ENCODE peak calls at places on chromosomes 4 and X, in nine cellular contexts. One of them, this sample, is unnamed.

GRCh38 chr4:57342406-57342805 is 232.2 kb upstream of the IGFBP7 start:
- DNase-seq in ovary: no peak
- DNase-seq in natural killer cell treated with Interleukin-12 subunit alpha and Interleukin-12 subunit beta and Interleukin-15 and Interleukin-18, amount 100 ng/mL, for 72 hours: no peak
- DNase-seq in KBM-7: no peak
- DNase-seq in fibroblast of lung: no peak
- DNase-seq in NCI-H1092 treated with DMSO at 0.1 percent for 48 hours: no peak
- DNase-seq in activated CD4-positive, alpha-beta T cell treated with anti-CD3 and anti-CD28 coated beads, Interleukin-2, amount 10 ng/mL, durations not matched to agents 7 days and 5 days: no peak
- DNase-seq in M059J: peak
- DNase-seq in K562: no peak
- DNase-seq in this sample: peak

GRCh38 chrX:118660085-118660484 is 67.3 kb upstream of the IL13RA1 start:
- DNase-seq in natural killer cell treated with Interleukin-12 subunit alpha and Interleukin-12 subunit beta and Interleukin-15 and Interleukin-18, amount 100 ng/mL, for 72 hours: no peak
- DNase-seq in K562: no peak
- DNase-seq in KBM-7: no peak
- DNase-seq in fibroblast of lung: no peak
- DNase-seq in NCI-H1092 treated with DMSO at 0.1 percent for 48 hours: no peak
- DNase-seq in M059J: no peak
- DNase-seq in activated CD4-positive, alpha-beta T cell treated with anti-CD3 and anti-CD28 coated beads, Interleukin-2, amount 10 ng/mL, durations not matched to agents 7 days and 5 days: no peak
- DNase-seq in ovary: no peak
- DNase-seq in this sample: no peak

GRCh38 chr4:19684079-19684478 is 567.6 kb upstream of the SLIT2 start:
- DNase-seq in fibroblast of lung: peak
- DNase-seq in NCI-H1092 treated with DMSO at 0.1 percent for 48 hours: no peak
- DNase-seq in M059J: no peak
- DNase-seq in activated CD4-positive, alpha-beta T cell treated with anti-CD3 and anti-CD28 coated beads, Interleukin-2, amount 10 ng/mL, durations not matched to agents 7 days and 5 days: no peak
- DNase-seq in KBM-7: no peak
- DNase-seq in natural killer cell treated with Interleukin-12 subunit alpha and Interleukin-12 subunit beta and Interleukin-15 and Interleukin-18, amount 100 ng/mL, for 72 hours: no peak
- DNase-seq in K562: no peak
- DNase-seq in ovary: no peak
- DNase-seq in this sample: no peak

GRCh38 chrX:99078301-99078700 is 1331.8 kb downstream of the PCDH19 start:
- DNase-seq in NCI-H1092 treated with DMSO at 0.1 percent for 48 hours: no peak
- DNase-seq in ovary: no peak
- DNase-seq in M059J: peak
- DNase-seq in fibroblast of lung: no peak
- DNase-seq in K562: no peak
- DNase-seq in KBM-7: no peak
- DNase-seq in activated CD4-positive, alpha-beta T cell treated with anti-CD3 and anti-CD28 coated beads, Interleukin-2, amount 10 ng/mL, durations not matched to agents 7 days and 5 days: no peak
- DNase-seq in natural killer cell treated with Interleukin-12 subunit alpha and Interleukin-12 subunit beta and Interleukin-15 and Interleukin-18, amount 100 ng/mL, for 72 hours: no peak
- DNase-seq in this sample: no peak

GRCh38 chrX:149060921-149061320 is 444.2 kb downstream of the IDS start:
- DNase-seq in ovary: no peak
- DNase-seq in M059J: peak
- DNase-seq in activated CD4-positive, alpha-beta T cell treated with anti-CD3 and anti-CD28 coated beads, Interleukin-2, amount 10 ng/mL, durations not matched to agents 7 days and 5 days: no peak
- DNase-seq in NCI-H1092 treated with DMSO at 0.1 percent for 48 hours: no peak
- DNase-seq in fibroblast of lung: peak
- DNase-seq in natural killer cell treated with Interleukin-12 subunit alpha and Interleukin-12 subunit beta and Interleukin-15 and Interleukin-18, amount 100 ng/mL, for 72 hours: no peak
- DNase-seq in K562: no peak
- DNase-seq in KBM-7: no peak
- DNase-seq in this sample: no peak

GRCh38 chr4:25856756-25857155 is 6.0 kb downstream of the SEL1L3 start:
- DNase-seq in K562: no peak
- DNase-seq in fibroblast of lung: peak
- DNase-seq in natural killer cell treated with Interleukin-12 subunit alpha and Interleukin-12 subunit beta and Interleukin-15 and Interleukin-18, amount 100 ng/mL, for 72 hours: no peak
- DNase-seq in ovary: no peak
- DNase-seq in activated CD4-positive, alpha-beta T cell treated with anti-CD3 and anti-CD28 coated beads, Interleukin-2, amount 10 ng/mL, durations not matched to agents 7 days and 5 days: no peak
- DNase-seq in M059J: no peak
- DNase-seq in NCI-H1092 treated with DMSO at 0.1 percent for 48 hours: no peak
- DNase-seq in KBM-7: no peak
- DNase-seq in this sample: no peak

GRCh38 chr4:78237360-78237759 is 180.2 kb downstream of the FRAS1 start:
- DNase-seq in M059J: no peak
- DNase-seq in NCI-H1092 treated with DMSO at 0.1 percent for 48 hours: no peak
- DNase-seq in fibroblast of lung: no peak
- DNase-seq in activated CD4-positive, alpha-beta T cell treated with anti-CD3 and anti-CD28 coated beads, Interleukin-2, amount 10 ng/mL, durations not matched to agents 7 days and 5 days: no peak
- DNase-seq in ovary: no peak
- DNase-seq in K562: no peak
- DNase-seq in natural killer cell treated with Interleukin-12 subunit alpha and Interleukin-12 subunit beta and Interleukin-15 and Interleukin-18, amount 100 ng/mL, for 72 hours: no peak
- DNase-seq in KBM-7: no peak
- DNase-seq in this sample: no peak

GRCh38 chr4:128782076-128782715 is 27.3 kb upstream of the JADE1 start:
- DNase-seq in NCI-H1092 treated with DMSO at 0.1 percent for 48 hours: peak
- DNase-seq in ovary: no peak
- DNase-seq in fibroblast of lung: no peak
- DNase-seq in KBM-7: no peak
- DNase-seq in natural killer cell treated with Interleukin-12 subunit alpha and Interleukin-12 subunit beta and Interleukin-15 and Interleukin-18, amount 100 ng/mL, for 72 hours: no peak
- DNase-seq in M059J: no peak
- DNase-seq in activated CD4-positive, alpha-beta T cell treated with anti-CD3 and anti-CD28 coated beads, Interleukin-2, amount 10 ng/mL, durations not matched to agents 7 days and 5 days: peak
- DNase-seq in K562: no peak
- DNase-seq in this sample: peak

GRCh38 chr4:148333265-148333664 is 108.9 kb downstream of the NR3C2 start:
- DNase-seq in KBM-7: no peak
- DNase-seq in M059J: no peak
- DNase-seq in NCI-H1092 treated with DMSO at 0.1 percent for 48 hours: no peak
- DNase-seq in natural killer cell treated with Interleukin-12 subunit alpha and Interleukin-12 subunit beta and Interleukin-15 and Interleukin-18, amount 100 ng/mL, for 72 hours: no peak
- DNase-seq in K562: no peak
- DNase-seq in activated CD4-positive, alpha-beta T cell treated with anti-CD3 and anti-CD28 coated beads, Interleukin-2, amount 10 ng/mL, durations not matched to agents 7 days and 5 days: no peak
- DNase-seq in ovary: no peak
- DNase-seq in fibroblast of lung: no peak
- DNase-seq in this sample: no peak